ENCODE peak calls at places on chromosomes 7 and 10, in four cellular contexts. Z is GM12878, L is K562, Y is HepG2. N is an unnamed sample.

GRCh38 chr10:72567884-72568283 is 58.0 kb downstream of the MICU1 start:
- DNase-seq in Y (peak; percentile 11), L (peak; percentile 64), Z (no peak), N (no peak)

GRCh38 chr10:59303018-59303417 is 59.3 kb downstream of the FAM13C start:
- DNase-seq in L (no peak), Y (no peak), Z (no peak), N (no peak)

GRCh38 chr10:7000063-7000462 is 410.8 kb downstream of the SFMBT2 start:
- DNase-seq in Y (no peak), L (no peak), Z (no peak), N (no peak)

GRCh38 chr10:11145498-11145855 is 127.8 kb downstream of the CELF2 start:
- DNase-seq in Z (no peak), Y (no peak), L (peak; percentile 51), N (no peak)

GRCh38 chr10:123669901-123670300 is 3.7 kb downstream of the GPR26 start:
- DNase-seq in Y (no peak), Z (no peak), L (no peak), N (no peak)

GRCh38 chr10:87818505-87819273 is 663 bp upstream of the ATAD1 start:
- DNase-seq in L (peak; percentile 24), Y (no peak), Z (peak; percentile 63), N (no peak)

GRCh38 chr7:18352339-18353255 is 143.0 kb upstream of the HDAC9 start:
- DNase-seq in Z (no peak), Y (peak; percentile 5), L (peak; percentile 32), N (no peak)

GRCh38 chr10:91798736-91799579 is 732 bp downstream of the TNKS2 start:
- DNase-seq in Z (no peak), L (peak; percentile 27), Y (peak; percentile 28), N (no peak)

GRCh38 chr10:98262571-98262970 is 5.4 kb downstream of the LOXL4 start:
- DNase-seq in Z (no peak), Y (no peak), L (no peak), N (no peak)

GRCh38 chr10:101120884-101121660 is 10.0 kb upstream of the TLX1 start:
- DNase-seq in Y (no peak), L (no peak), Z (no peak), N (no peak)
- TF ChIP-seq HDAC6 in Y (no peak), L (no peak), Z (no peak), N (no peak)

DNA sequence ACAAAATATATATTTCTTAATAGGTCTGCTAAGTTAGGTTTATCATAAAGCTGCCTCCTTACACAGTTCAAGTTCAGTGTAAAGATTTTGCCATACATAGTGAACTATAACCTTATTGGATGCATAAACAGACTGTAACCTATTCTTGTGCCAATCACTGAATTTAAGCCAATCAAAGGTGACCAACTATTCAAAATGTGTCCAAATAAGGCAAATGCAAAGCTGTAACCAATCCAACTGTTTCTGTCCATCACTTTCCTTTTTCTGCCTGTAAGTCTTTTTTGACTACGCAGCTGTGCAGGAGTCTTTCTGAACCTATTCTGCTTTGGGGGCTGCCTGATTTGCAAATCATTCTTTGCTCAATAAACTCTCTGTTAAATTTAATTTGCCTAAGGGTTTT is 11.6 kb upstream of the DNMBP start:
- DNase-seq in L (no peak), Z (peak; percentile 51), Y (no peak), N (no peak)
- TF ChIP-seq USF2 in L (no peak), Z (no peak), Y (no peak), N (no peak)

GRCh38 chr7:48389977-48390376 is 218.7 kb downstream of the ABCA13 start:
- DNase-seq in Z (no peak), L (no peak), Y (no peak), N (no peak)
- TF ChIP-seq HDAC6 in Z (no peak), L (no peak), Y (no peak), N (no peak)

GRCh38 chr10:47154762-47155161 is 145.2 kb upstream of the GDF10 start:
- DNase-seq in Y (no peak), L (no peak), Z (no peak), N (no peak)
- TF ChIP-seq USF2 in Y (no peak), L (no peak), Z (no peak), N (no peak)

GRCh38 chr7:117470777-117471176 is 9.0 kb upstream of the CFTR start:
- DNase-seq in L (no peak), Z (peak; percentile 61), Y (no peak), N (no peak)
- TF ChIP-seq HDAC6 in L (no peak), Z (no peak), Y (no peak), N (no peak)

GRCh38 chr7:130937830-130938229 is 203.8 kb upstream of the KLF14 start:
- DNase-seq in L (no peak), Y (no peak), Z (no peak), N (no peak)

GRCh38 chr7:130940326-130940725 is 206.3 kb upstream of the KLF14 start:
- DNase-seq in Y (no peak), Z (no peak), L (no peak), N (no peak)

GRCh38 chr7:130939285-130940095 is 205.5 kb upstream of the KLF14 start:
- DNase-seq in Y (no peak), L (no peak), Z (no peak), N (no peak)

GRCh38 chr7:130937016-130937415 is 203.0 kb upstream of the KLF14 start:
- DNase-seq in Y (no peak), Z (no peak), L (no peak), N (no peak)

GRCh38 chr7:130938661-130939060 is 204.7 kb upstream of the KLF14 start:
- DNase-seq in Z (no peak), Y (no peak), L (no peak), N (no peak)
- TF ChIP-seq USF2 in Z (no peak), Y (no peak), L (no peak), N (no peak)

DNA sequence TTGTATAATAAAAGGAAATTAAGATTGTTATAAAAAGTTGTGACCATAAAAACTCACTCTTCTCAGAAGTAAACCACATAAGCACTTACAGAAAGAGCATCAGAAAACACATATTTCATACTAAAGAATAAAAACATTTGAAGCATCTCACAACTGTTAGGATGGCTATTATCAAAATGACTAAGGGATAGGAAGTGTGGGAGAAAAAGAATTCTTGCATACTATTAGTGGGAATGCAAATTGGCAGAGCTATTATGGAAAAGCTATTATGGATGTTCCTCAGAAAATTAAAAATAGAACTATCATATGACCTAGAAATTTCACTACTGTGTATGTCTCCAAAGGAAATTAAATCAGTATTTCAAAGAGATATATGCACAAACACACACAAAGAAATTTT is 25.1 kb upstream of the POT1 start:
- DNase-seq in Z (no peak), L (no peak), Y (no peak), N (no peak)
- TF ChIP-seq HDAC6 in Z (no peak), L (no peak), Y (no peak), N (no peak)

GRCh38 chr7:133754718-133755117 is 372.4 kb upstream of the LRGUK start:
- DNase-seq in Z (no peak), Y (no peak), L (no peak), N (no peak)
- TF ChIP-seq USF2 in Z (no peak), Y (no peak), L (no peak), N (no peak)

GRCh38 chr10:132036887-132037675 is 28.7 kb upstream of the JAKMIP3 start:
- DNase-seq in Z (no peak), L (no peak), Y (no peak), N (peak; percentile 65)
- TF ChIP-seq HDAC6 in Z (no peak), L (no peak), Y (no peak), N (no peak)

DNA sequence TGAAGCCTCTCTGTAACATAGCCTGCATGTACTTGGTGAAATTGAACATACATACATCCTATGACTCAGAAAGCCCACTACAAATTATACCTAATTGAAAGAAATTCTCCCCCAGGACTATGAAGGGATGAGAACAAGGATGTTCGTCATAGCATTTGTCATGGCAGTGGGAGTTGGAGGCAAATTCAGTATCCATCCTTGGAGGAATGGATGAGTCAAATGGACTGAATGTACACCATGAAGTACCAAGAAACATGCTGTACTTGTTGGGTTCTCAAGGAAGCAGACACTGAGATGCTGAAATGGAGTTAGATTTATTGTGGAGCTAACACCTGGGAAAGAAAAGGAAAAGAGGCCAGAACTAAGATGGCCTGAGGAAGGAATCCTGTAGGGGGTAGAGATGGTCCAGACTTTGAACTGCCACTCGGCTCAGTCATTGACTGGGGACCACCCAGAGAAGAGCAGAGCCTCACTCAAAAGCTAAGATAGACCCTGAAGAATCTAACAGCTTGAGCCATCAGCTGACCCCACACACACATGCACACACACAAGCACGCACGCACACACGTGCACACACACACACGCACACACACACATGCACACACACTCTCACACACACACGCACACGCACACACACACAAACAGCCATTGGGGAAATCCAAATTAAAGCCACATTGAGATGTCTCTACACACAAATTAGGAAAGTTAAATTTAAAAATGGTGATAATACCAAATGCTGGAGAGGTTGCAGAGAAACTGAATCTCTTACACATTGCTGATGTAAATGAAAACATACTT is 22.3 kb downstream of the AOC1 start:
- DNase-seq in Z (no peak), Y (no peak), L (no peak), N (no peak)
- TF ChIP-seq USF2 in Z (no peak), Y (no peak), L (no peak), N (no peak)

N was measured in H1.